ENCODE peak calls at places on chromosomes 7 and 10, in nine cellular contexts. E is RPMI7951; A is adrenal gland; D is uterus; B is stimulated activated CD4-positive, alpha-beta T cell treated with anti-CD3 and anti-CD28 coated beads, Interleukin-2, amount 100 ng/mL, for 4 hours; Y is non-pigmented ciliary epithelial cell; H is NCI-H2171 treated with DMSO at 0.1 percent for 48 hours; K is right atrium auricular region; W is aorta. Z is an unnamed sample.

GRCh38 chr7:106657085-106657991 is 3.6 kb downstream of the CCDC71L start:
- DNase-seq in D (no peak), Y (no peak), K (no peak), B (no peak), W (no peak), A (no peak), H (no peak), E (peak), Z (no peak)

GRCh38 chr10:101224910-101225823 is 4.1 kb downstream of the LBX1 start:
- DNase-seq in E (no peak), D (no peak), B (no peak), Y (no peak), W (no peak), A (peak), H (no peak), K (no peak), Z (no peak)

GRCh38 chr10:70753841-70754621 is 31.1 kb downstream of the TBATA start:
- DNase-seq in K (no peak), W (no peak), D (no peak), B (no peak), A (no peak), H (no peak), E (no peak), Y (peak), Z (no peak)

GRCh38 chr7:22043367-22043766 is 97.7 kb upstream of the CDCA7L start:
- DNase-seq in W (no peak), H (no peak), D (no peak), B (no peak), E (no peak), K (no peak), A (no peak), Y (no peak), Z (no peak)

GRCh38 chr7:121138262-121138933 is 149.9 kb downstream of the CPED1 start:
- DNase-seq in D (no peak), A (no peak), Y (no peak), B (no peak), E (no peak), W (no peak), K (no peak), H (peak), Z (no peak)

GRCh38 chr10:124449170-124450009 is 445 bp downstream of the NKX1-2 start:
- DNase-seq in K (no peak), H (no peak), E (no peak), W (no peak), Y (no peak), D (no peak), B (no peak), A (no peak), Z (no peak)

GRCh38 chr10:125160856-125161569 is 650 bp upstream of the CTBP2 start:
- DNase-seq in D (peak), H (peak), K (peak), Y (no peak), B (no peak), A (peak), E (peak), W (peak), Z (no peak)

GRCh38 chr7:5526190-5527037 is 102.8 kb upstream of the TNRC18 start:
- DNase-seq in D (peak), B (no peak), H (peak), A (peak), W (peak), K (no peak), Y (no peak), E (peak), Z (no peak)

GRCh38 chr7:101538596-101539459 is 90.3 kb downstream of the MYL10 start:
- DNase-seq in D (peak), B (peak), H (peak), K (no peak), E (peak), W (peak), Y (no peak), A (peak), Z (peak)

GRCh38 chr7:34039033-34039432 is 133.7 kb downstream of the BMPER start:
- DNase-seq in A (no peak), E (no peak), B (no peak), H (no peak), K (no peak), Y (no peak), W (no peak), D (no peak), Z (no peak)

GRCh38 chr10:67912330-67912946 is 28.0 kb downstream of the SIRT1 start:
- DNase-seq in E (no peak), W (no peak), B (no peak), H (no peak), D (no peak), A (no peak), Y (peak), K (no peak), Z (no peak)

GRCh38 chr7:142915315-142915714 is 18.2 kb downstream of the TRPV5 start:
- DNase-seq in A (no peak), E (no peak), B (no peak), H (no peak), Y (no peak), K (no peak), D (no peak), W (no peak), Z (no peak)

GRCh38 chr10:61586829-61587228 is 75.9 kb upstream of the CABCOCO1 start:
- DNase-seq in W (no peak), Y (no peak), H (no peak), A (no peak), B (no peak), K (no peak), E (no peak), D (no peak), Z (no peak)

Z was measured in omental fat pad.